ENCODE peak calls at places on chromosomes 2 and 18, in nine cellular contexts. One of them, this sample, is unnamed. For H3K4me1, the result is how much of the 10 kb centered on the place peaks cover.

GRCh38 chr2:180328795-180329422 is 321.8 kb upstream of the CWC22 start:
- DNase-seq in GM23248: no peak
- DNase-seq in fibroblast of lung: no peak
- DNase-seq in astrocyte: no peak
- DNase-seq in OCI-LY7: no peak
- DNase-seq in GM23338: peak
- DNase-seq in mesendoderm: no peak
- DNase-seq in HCT116: no peak
- DNase-seq in PC-3: no peak
- DNase-seq in this sample: no peak

GRCh38 chr2:182863642-182864041 is 2.8 kb downstream of the FRZB start:
- DNase-seq in GM23248: no peak
- DNase-seq in fibroblast of lung: no peak
- DNase-seq in astrocyte: no peak
- DNase-seq in OCI-LY7: no peak
- DNase-seq in GM23338: no peak
- DNase-seq in mesendoderm: no peak
- DNase-seq in HCT116: no peak
- DNase-seq in PC-3: no peak
- DNase-seq in this sample: no peak

GRCh38 chr2:164757934-164758695 is 83.5 kb downstream of the COBLL1 start:
- DNase-seq in GM23248: peak
- DNase-seq in fibroblast of lung: peak
- DNase-seq in astrocyte: peak
- DNase-seq in OCI-LY7: peak
- DNase-seq in GM23338: no peak
- DNase-seq in mesendoderm: no peak
- DNase-seq in HCT116: no peak
- DNase-seq in PC-3: peak
- DNase-seq in this sample: peak

GRCh38 chr18:12742453-12742852 is 39.6 kb downstream of the PSMG2 start:
- DNase-seq in GM23248: peak
- DNase-seq in fibroblast of lung: peak
- DNase-seq in astrocyte: peak
- DNase-seq in OCI-LY7: no peak
- DNase-seq in GM23338: no peak
- DNase-seq in mesendoderm: no peak
- DNase-seq in HCT116: no peak
- DNase-seq in PC-3: peak
- DNase-seq in this sample: peak

GRCh38 chr18:57781128-57781463 is 22.0 kb downstream of the ATP8B1 start:
- DNase-seq in GM23248: no peak
- DNase-seq in fibroblast of lung: no peak
- DNase-seq in astrocyte: no peak
- DNase-seq in OCI-LY7: no peak
- DNase-seq in GM23338: no peak
- DNase-seq in mesendoderm: no peak
- DNase-seq in HCT116: no peak
- DNase-seq in PC-3: no peak
- DNase-seq in this sample: no peak

GRCh38 chr18:66949419-66949818 is 345.5 kb upstream of the CDH19 start:
- DNase-seq in GM23248: no peak
- DNase-seq in fibroblast of lung: no peak
- DNase-seq in astrocyte: no peak
- DNase-seq in OCI-LY7: no peak
- DNase-seq in GM23338: no peak
- DNase-seq in mesendoderm: no peak
- DNase-seq in HCT116: no peak
- DNase-seq in PC-3: no peak
- DNase-seq in this sample: no peak

GRCh38 chr2:222052934-222053367 is 245.8 kb downstream of the PAX3 start:
- DNase-seq in GM23248: no peak
- DNase-seq in fibroblast of lung: no peak
- DNase-seq in astrocyte: no peak
- DNase-seq in OCI-LY7: no peak
- DNase-seq in GM23338: peak
- DNase-seq in mesendoderm: peak
- DNase-seq in HCT116: peak
- DNase-seq in PC-3: peak
- DNase-seq in this sample: no peak

GRCh38 chr2:208101716-208102631 is 22.4 kb downstream of the CRYGD start:
- DNase-seq in GM23248: peak
- DNase-seq in fibroblast of lung: peak
- DNase-seq in astrocyte: peak
- DNase-seq in OCI-LY7: no peak
- DNase-seq in GM23338: peak
- DNase-seq in mesendoderm: peak
- DNase-seq in HCT116: peak
- DNase-seq in PC-3: peak
- DNase-seq in this sample: peak

GRCh38 chr2:144136297-144136696 is 383.6 kb downstream of the ZEB2 start:
- DNase-seq in GM23248: no peak
- DNase-seq in fibroblast of lung: no peak
- DNase-seq in astrocyte: no peak
- DNase-seq in OCI-LY7: no peak
- DNase-seq in GM23338: no peak
- DNase-seq in mesendoderm: no peak
- DNase-seq in HCT116: no peak
- DNase-seq in PC-3: no peak
- DNase-seq in this sample: no peak

GRCh38 chr18:62288669-62289016 is 36.5 kb upstream of the TNFRSF11A start:
- DNase-seq in GM23248: no peak
- DNase-seq in fibroblast of lung: no peak
- DNase-seq in astrocyte: no peak
- DNase-seq in OCI-LY7: peak
- DNase-seq in GM23338: no peak
- DNase-seq in mesendoderm: no peak
- DNase-seq in HCT116: no peak
- DNase-seq in PC-3: no peak
- DNase-seq in this sample: no peak

GRCh38 chr18:13616525-13617035 is 109.8 kb downstream of the FAM210A start:
- DNase-seq in GM23248: no peak
- DNase-seq in fibroblast of lung: no peak
- DNase-seq in astrocyte: no peak
- DNase-seq in OCI-LY7: peak
- DNase-seq in GM23338: no peak
- DNase-seq in mesendoderm: no peak
- DNase-seq in HCT116: no peak
- DNase-seq in PC-3: peak
- DNase-seq in this sample: no peak

GRCh38 chr2:136359121-136359965 is 241.4 kb upstream of the CXCR4 start:
- DNase-seq in GM23248: no peak
- DNase-seq in fibroblast of lung: no peak
- DNase-seq in astrocyte: no peak
- DNase-seq in OCI-LY7: peak
- DNase-seq in GM23338: no peak
- DNase-seq in mesendoderm: no peak
- DNase-seq in HCT116: no peak
- DNase-seq in PC-3: no peak
- DNase-seq in this sample: no peak

GRCh38 chr2:48175254-48175653 is 269.0 kb upstream of the FBXO11 start:
- DNase-seq in GM23248: peak
- DNase-seq in fibroblast of lung: peak
- DNase-seq in astrocyte: peak
- DNase-seq in OCI-LY7: no peak
- DNase-seq in GM23338: no peak
- DNase-seq in mesendoderm: no peak
- DNase-seq in HCT116: no peak
- DNase-seq in PC-3: peak
- DNase-seq in this sample: peak
- H3K4me2 ChIP-seq in GM23248: no peak
- H3K4me2 ChIP-seq in fibroblast of lung: no peak
- H3K4me2 ChIP-seq in astrocyte: no peak
- H3K4me2 ChIP-seq in OCI-LY7: no peak
- H3K4me2 ChIP-seq in GM23338: no peak
- H3K4me2 ChIP-seq in mesendoderm: no peak
- H3K4me2 ChIP-seq in HCT116: no peak
- H3K4me2 ChIP-seq in PC-3: no peak
- H3K4me2 ChIP-seq in this sample: no peak

GRCh38 chr2:54428401-54428800 is 27.7 kb upstream of the SPTBN1 start:
- DNase-seq in GM23248: peak
- DNase-seq in fibroblast of lung: peak
- DNase-seq in astrocyte: peak
- DNase-seq in OCI-LY7: no peak
- DNase-seq in GM23338: no peak
- DNase-seq in mesendoderm: no peak
- DNase-seq in HCT116: no peak
- DNase-seq in PC-3: no peak
- DNase-seq in this sample: peak

GRCh38 chr2:54432181-54433020 is 23.7 kb upstream of the SPTBN1 start:
- DNase-seq in GM23248: peak
- DNase-seq in fibroblast of lung: no peak
- DNase-seq in astrocyte: no peak
- DNase-seq in OCI-LY7: no peak
- DNase-seq in GM23338: no peak
- DNase-seq in mesendoderm: no peak
- DNase-seq in HCT116: no peak
- DNase-seq in PC-3: no peak
- DNase-seq in this sample: no peak

GRCh38 chr2:54429055-54429454 is 27.1 kb upstream of the SPTBN1 start:
- DNase-seq in GM23248: peak
- DNase-seq in fibroblast of lung: peak
- DNase-seq in astrocyte: peak
- DNase-seq in OCI-LY7: no peak
- DNase-seq in GM23338: no peak
- DNase-seq in mesendoderm: no peak
- DNase-seq in HCT116: no peak
- DNase-seq in PC-3: no peak
- DNase-seq in this sample: peak

GRCh38 chr2:54430649-54431048 is 25.5 kb upstream of the SPTBN1 start:
- DNase-seq in GM23248: no peak
- DNase-seq in fibroblast of lung: no peak
- DNase-seq in astrocyte: no peak
- DNase-seq in OCI-LY7: no peak
- DNase-seq in GM23338: no peak
- DNase-seq in mesendoderm: no peak
- DNase-seq in HCT116: no peak
- DNase-seq in PC-3: no peak
- DNase-seq in this sample: no peak

DNA sequence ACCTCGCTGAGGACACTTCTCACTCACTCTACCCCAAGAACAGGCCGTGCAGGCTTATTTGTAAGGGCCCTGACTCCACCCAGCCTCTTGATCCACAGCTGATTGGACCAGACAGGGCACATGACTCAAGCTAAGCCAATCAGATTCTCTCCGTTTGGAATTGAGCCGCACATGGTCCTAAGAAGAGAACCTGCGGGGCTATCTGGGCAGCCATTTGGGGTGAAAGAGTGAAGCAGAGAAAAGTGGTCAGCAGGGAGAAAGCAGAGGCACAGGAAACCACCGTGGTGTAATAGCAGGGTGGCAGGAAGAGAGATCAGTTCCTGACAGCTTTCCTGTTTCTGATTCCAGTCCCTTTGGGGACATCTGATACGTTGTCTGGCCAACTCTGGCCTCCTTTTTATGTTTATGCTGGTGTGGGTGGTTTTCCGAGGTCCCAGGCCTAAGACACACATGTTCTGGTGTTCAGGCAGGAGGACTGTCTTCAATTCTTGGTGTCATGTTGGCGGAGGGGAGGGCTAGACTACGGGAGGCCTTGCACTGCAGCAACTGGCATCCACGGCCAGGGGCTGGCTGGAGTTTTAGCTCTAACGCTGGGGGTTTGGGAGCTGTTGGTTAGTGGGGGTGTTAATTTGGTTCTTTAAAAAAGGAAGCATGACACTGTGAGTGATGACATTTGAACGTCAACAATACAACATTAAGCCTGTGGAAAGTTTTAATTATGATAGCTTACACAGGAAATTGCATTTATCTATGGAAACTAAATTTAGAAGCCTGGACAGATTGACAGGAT is 26.1 kb upstream of the SPTBN1 start:
- DNase-seq in GM23248: no peak
- DNase-seq in fibroblast of lung: no peak
- DNase-seq in astrocyte: no peak
- DNase-seq in OCI-LY7: peak
- DNase-seq in GM23338: peak
- DNase-seq in mesendoderm: peak
- DNase-seq in HCT116: no peak
- DNase-seq in PC-3: no peak
- DNase-seq in this sample: peak
- H3K4me1 ChIP-seq in GM23248: under half
- H3K4me1 ChIP-seq in fibroblast of lung: under half
- H3K4me1 ChIP-seq in astrocyte: under half
- H3K4me1 ChIP-seq in OCI-LY7: under half
- H3K4me1 ChIP-seq in GM23338: under half
- H3K4me1 ChIP-seq in mesendoderm: under half
- H3K4me1 ChIP-seq in HCT116: under half
- H3K4me1 ChIP-seq in PC-3: under half
- H3K4me1 ChIP-seq in this sample: under half

DNA sequence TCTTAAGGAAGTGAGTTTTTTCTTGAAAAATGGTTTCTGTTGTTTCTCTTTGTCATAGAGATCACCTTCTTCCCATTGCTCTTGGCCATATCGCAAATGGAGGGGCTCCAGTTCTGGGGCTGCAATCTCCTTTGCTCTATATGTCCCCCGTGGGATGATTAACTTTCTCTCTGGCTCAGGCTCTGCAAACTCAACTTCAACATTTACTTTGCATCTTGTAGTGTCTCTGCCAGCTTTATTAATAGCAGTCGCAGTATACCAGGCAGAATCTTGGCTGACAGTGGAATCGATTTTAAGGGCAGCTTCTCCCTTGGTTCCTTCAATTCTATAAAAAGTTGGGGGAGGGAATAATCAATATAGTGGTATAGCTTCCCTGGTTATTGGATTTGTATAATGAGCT is 30.5 kb downstream of the TTN start:
- DNase-seq in GM23248: no peak
- DNase-seq in fibroblast of lung: no peak
- DNase-seq in astrocyte: no peak
- DNase-seq in OCI-LY7: no peak
- DNase-seq in GM23338: no peak
- DNase-seq in mesendoderm: no peak
- DNase-seq in HCT116: no peak
- DNase-seq in PC-3: no peak
- DNase-seq in this sample: no peak
- H3K4me3 ChIP-seq in GM23248: no peak
- H3K4me3 ChIP-seq in fibroblast of lung: no peak
- H3K4me3 ChIP-seq in astrocyte: no peak
- H3K4me3 ChIP-seq in OCI-LY7: no peak
- H3K4me3 ChIP-seq in GM23338: no peak
- H3K4me3 ChIP-seq in mesendoderm: no peak
- H3K4me3 ChIP-seq in HCT116: no peak
- H3K4me3 ChIP-seq in PC-3: no peak
- H3K4me3 ChIP-seq in this sample: no peak

DNA sequence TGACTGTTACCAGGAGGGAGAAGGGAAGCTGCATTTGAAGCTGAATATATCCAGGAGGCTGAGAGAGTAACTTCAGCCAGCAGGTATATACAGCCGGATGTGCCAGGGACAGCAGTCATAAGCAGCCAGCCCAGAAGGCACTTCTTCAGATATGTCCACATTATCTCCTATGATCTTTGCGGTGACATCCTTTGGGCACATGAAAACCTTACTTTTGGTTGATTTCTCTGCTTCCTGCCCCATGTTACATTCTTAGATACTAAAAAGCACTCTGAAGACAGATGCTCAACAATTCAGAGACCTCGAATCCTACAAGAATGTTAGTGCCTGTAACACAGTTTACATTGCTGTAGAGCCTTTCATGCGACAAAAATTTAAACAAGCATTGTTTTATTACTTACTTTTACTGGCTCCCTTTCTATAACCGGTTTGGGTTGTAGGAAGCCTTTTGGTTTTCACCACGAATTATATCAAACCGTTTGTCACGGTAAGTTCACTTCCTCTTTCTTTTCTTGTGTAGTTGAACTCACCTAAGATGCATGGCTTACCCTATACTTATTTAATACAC is 50.3 kb upstream of the TLK1 start:
- DNase-seq in GM23248: no peak
- DNase-seq in fibroblast of lung: peak
- DNase-seq in astrocyte: no peak
- DNase-seq in OCI-LY7: peak
- DNase-seq in GM23338: peak
- DNase-seq in mesendoderm: peak
- DNase-seq in HCT116: no peak
- DNase-seq in PC-3: peak
- DNase-seq in this sample: no peak
- H3K4me2 ChIP-seq in GM23248: no peak
- H3K4me2 ChIP-seq in fibroblast of lung: no peak
- H3K4me2 ChIP-seq in astrocyte: no peak
- H3K4me2 ChIP-seq in OCI-LY7: peak
- H3K4me2 ChIP-seq in GM23338: no peak
- H3K4me2 ChIP-seq in mesendoderm: no peak
- H3K4me2 ChIP-seq in HCT116: no peak
- H3K4me2 ChIP-seq in PC-3: peak
- H3K4me2 ChIP-seq in this sample: no peak